ENCODE peak calls at places on chromosomes 4 and X, in eight cellular contexts. L is GM23248, M is heart right ventricle, P is heart left ventricle, B is transverse colon, U is mesendoderm, C is mammary epithelial cell, O is aorta. N is an unnamed sample.

GRCh38 chrX:39716802-39717540 is 380.8 kb downstream of the BCOR start:
- DNase-seq in L (no peak), O (no peak), C (no peak), U (no peak), B (no peak), M (no peak), P (no peak), N (no peak)

GRCh38 chr4:136763844-136764446 is 768.3 kb downstream of the PCDH18 start:
- DNase-seq in L (no peak), O (no peak), C (no peak), P (no peak), M (no peak), B (no peak), U (no peak), N (no peak)

GRCh38 chrX:68660746-68661145 is 13.3 kb downstream of the STARD8 start:
- DNase-seq in U (no peak), O (no peak), P (no peak), C (no peak), M (no peak), B (no peak), L (no peak), N (no peak)

GRCh38 chr4:38160487-38161207 is 200.4 kb downstream of the PTTG2 start:
- DNase-seq in C (peak; percentile 97), B (peak; percentile 33), L (peak; percentile 98), P (no peak), U (peak; percentile 88), M (no peak), O (no peak), N (no peak)

GRCh38 chr4:142350886-142351285 is 495.2 kb downstream of the INPP4B start:
- DNase-seq in M (no peak), U (no peak), P (no peak), O (no peak), B (peak; percentile 14), C (no peak), L (peak; percentile 40), N (no peak)

GRCh38 chr4:5524900-5525299 is 183.5 kb downstream of the EVC2 start:
- DNase-seq in P (no peak), B (no peak), M (peak; percentile 43), U (no peak), L (peak; percentile 33), O (no peak), C (peak; percentile 45), N (no peak)

GRCh38 chr4:74095482-74095881 is 3.5 kb downstream of the CXCL2 start:
- DNase-seq in P (no peak), U (no peak), C (peak; percentile 23), B (no peak), O (no peak), L (no peak), M (no peak), N (no peak)

GRCh38 chr4:146643812-146644401 is 5.2 kb downstream of the POU4F2 start:
- DNase-seq in B (no peak), L (peak; percentile 52), O (no peak), U (peak; percentile 65), C (peak; percentile 15), P (no peak), M (no peak), N (no peak)

GRCh38 chr4:112352736-112353135 is 55.6 kb downstream of the ALPK1 start:
- DNase-seq in U (no peak), B (no peak), P (no peak), C (no peak), M (no peak), O (no peak), L (no peak), N (no peak)

GRCh38 chr4:52110171-52110570 is 59.1 kb downstream of the SPATA18 start:
- DNase-seq in C (peak; percentile 44), P (no peak), B (no peak), M (no peak), U (no peak), O (no peak), L (peak; percentile 35), N (no peak)

GRCh38 chrX:23773601-23774175 is 9.3 kb upstream of the SAT1 start:
- DNase-seq in B (peak; percentile 19), U (no peak), P (no peak), L (no peak), O (no peak), C (no peak), M (no peak), N (no peak)

GRCh38 chr4:101346562-101347266 is 612 bp downstream of the PPP3CA start:
- DNase-seq in C (peak; percentile 65), L (peak; percentile 84), P (peak; percentile 72), O (peak; percentile 88), M (peak; percentile 44), B (peak; percentile 63), U (peak; percentile 70), N (peak; percentile 70)

GRCh38 chr4:136471051-136471450 is 1061.2 kb downstream of the PCDH18 start:
- DNase-seq in M (no peak), U (no peak), O (no peak), B (no peak), C (no peak), P (no peak), L (no peak), N (no peak)

GRCh38 chr4:16140520-16141249 is 56.9 kb upstream of the PROM1 start:
- DNase-seq in M (no peak), U (no peak), B (peak; percentile 84), C (peak; percentile 95), O (no peak), P (no peak), L (peak; percentile 83), N (no peak)

GRCh38 chr4:106315476-106315967 is 487 bp downstream of the TBCK start:
- DNase-seq in C (peak; percentile 92), O (peak; percentile 47), P (no peak), B (no peak), U (no peak), M (no peak), L (peak; percentile 86), N (no peak)

GRCh38 chr4:172998527-172999469 is 169.8 kb upstream of the GALNT7 start:
- DNase-seq in L (peak; percentile 76), C (peak; percentile 76), O (no peak), B (no peak), M (no peak), U (peak; percentile 25), P (no peak), N (no peak)

GRCh38 chrX:8632949-8633348 is 99.0 kb downstream of the ANOS1 start:
- DNase-seq in U (no peak), L (no peak), B (no peak), C (no peak), O (no peak), P (no peak), M (no peak), N (no peak)

GRCh38 chr4:140906984-140907962 is 151.1 kb upstream of the TBC1D9 start:
- DNase-seq in C (no peak), U (no peak), B (no peak), P (no peak), O (no peak), L (peak; percentile 20), M (no peak), N (no peak)

GRCh38 chr4:140901736-140902336 is 145.7 kb upstream of the TBC1D9 start:
- DNase-seq in B (no peak), P (no peak), O (no peak), M (no peak), U (peak; percentile 8), L (no peak), C (no peak), N (no peak)

GRCh38 chr4:140904904-140905303 is 148.7 kb upstream of the TBC1D9 start:
- DNase-seq in M (no peak), B (no peak), O (no peak), L (peak; percentile 10), C (no peak), P (no peak), U (no peak), N (no peak)

GRCh38 chr4:140903522-140903928 is 147.3 kb upstream of the TBC1D9 start:
- DNase-seq in B (no peak), P (no peak), O (no peak), L (no peak), C (no peak), M (no peak), U (no peak), N (no peak)
- H3K4me1 ChIP-seq in B (no peaks in the 10 kb centered on the region), P (peaks cover 20% of the 10 kb centered on the region), O (no peaks in the 10 kb centered on the region), L (no peaks in the 10 kb centered on the region), C (no peaks in the 10 kb centered on the region), M (peaks cover 45% of the 10 kb centered on the region), U (no peaks in the 10 kb centered on the region), N (peaks cover 8% of the 10 kb centered on the region)

GRCh38 chrX:123083924-123084323 is 100.2 kb upstream of the GRIA3 start:
- DNase-seq in P (no peak), O (no peak), C (peak; percentile 53), M (no peak), L (peak; percentile 36), B (no peak), U (peak; percentile 55), N (no peak)
- H3K4me1 ChIP-seq in P (no peaks in the 10 kb centered on the region), O (no peaks in the 10 kb centered on the region), C (peaks cover 26% of the 10 kb centered on the region), M (no peaks in the 10 kb centered on the region), L (peaks cover 52% of the 10 kb centered on the region), B (no peaks in the 10 kb centered on the region), U (no peaks in the 10 kb centered on the region), N (no peaks in the 10 kb centered on the region)

DNA sequence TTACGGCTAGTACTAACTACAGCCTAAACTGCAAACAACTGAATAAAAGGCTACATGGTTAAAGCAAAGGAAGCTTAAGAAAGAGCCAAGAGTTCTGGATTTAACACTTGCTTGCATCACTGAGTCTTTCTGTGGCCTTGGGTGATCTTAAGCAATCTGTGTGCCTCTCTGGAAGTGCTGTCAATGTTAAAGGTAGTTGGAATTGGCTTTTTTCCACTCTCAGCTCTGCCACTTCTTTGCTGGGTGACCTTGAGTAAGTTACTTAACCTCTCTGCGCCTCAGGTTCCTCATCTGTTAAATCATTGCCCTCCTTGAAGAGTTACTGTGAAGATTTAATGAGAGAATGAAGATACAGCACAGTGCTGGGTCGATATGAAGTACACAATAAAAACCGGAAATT is 15.7 kb downstream of the SLC2A9 start:
- DNase-seq in O (no peak), L (no peak), P (no peak), C (no peak), U (no peak), B (no peak), M (no peak), N (no peak)
- H3K4me1 ChIP-seq in O (no peaks in the 10 kb centered on the region), L (peaks cover 23% of the 10 kb centered on the region), P (peaks cover 37% of the 10 kb centered on the region), C (peaks cover 97% of the 10 kb centered on the region), U (no peaks in the 10 kb centered on the region), B (peaks cover 51% of the 10 kb centered on the region), M (peaks cover 57% of the 10 kb centered on the region), N (peaks cover 28% of the 10 kb centered on the region)

GRCh38 chr4:140025470-140025869 is 128.5 kb downstream of the MAML3 start:
- DNase-seq in L (no peak), M (no peak), P (no peak), B (no peak), U (no peak), C (no peak), O (no peak), N (no peak)

GRCh38 chr4:140031706-140032105 is 122.3 kb downstream of the MAML3 start:
- DNase-seq in M (no peak), B (no peak), C (no peak), P (no peak), L (no peak), O (no peak), U (no peak), N (no peak)

GRCh38 chr4:140028676-140029407 is 125.1 kb downstream of the MAML3 start:
- DNase-seq in C (no peak), U (no peak), P (no peak), B (no peak), M (no peak), O (no peak), L (no peak), N (no peak)

DNA sequence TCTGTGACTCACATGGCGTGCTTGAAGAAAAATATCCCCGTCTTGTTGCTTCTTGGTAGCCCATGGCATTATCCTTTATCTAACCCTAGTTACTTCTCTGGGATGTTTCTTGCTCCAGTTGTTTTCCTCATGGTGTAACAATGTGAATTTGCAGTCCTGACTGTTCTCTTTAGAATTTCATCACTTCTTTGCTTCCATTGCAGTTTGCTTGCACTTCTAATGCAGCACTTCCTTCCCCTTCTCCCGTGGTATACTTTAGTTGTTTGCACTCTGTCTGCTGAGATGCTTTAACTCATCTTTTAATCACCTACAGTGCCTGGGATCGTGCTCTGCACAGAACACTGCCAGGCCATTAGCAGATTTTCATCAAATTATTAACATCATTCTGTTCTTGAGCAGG is 126.8 kb downstream of the MAML3 start:
- DNase-seq in P (no peak), U (no peak), B (no peak), C (no peak), L (peak; percentile 35), O (no peak), M (no peak), N (no peak)
- H3K4me1 ChIP-seq in P (no peaks in the 10 kb centered on the region), U (peaks cover 3% of the 10 kb centered on the region), B (peaks cover 22% of the 10 kb centered on the region), C (no peaks in the 10 kb centered on the region), L (no peaks in the 10 kb centered on the region), O (no peaks in the 10 kb centered on the region), M (peaks cover 6% of the 10 kb centered on the region), N (no peaks in the 10 kb centered on the region)

N was measured in psoas muscle.